ENCODE peak calls at places on chromosomes 16 and 17, in ten cellular contexts. B, P, H, X, I, A, S, O, D and F are unnamed samples.

GRCh38 chr16:3149630-3150345 is 15.0 kb downstream of the ZNF213 start:
- DNase-seq in B (peak; percentile 77), P (no peak), H (peak; percentile 88), X (peak; percentile 42), I (peak; percentile 82), A (peak; percentile 31), S (peak; percentile 83), O (peak; percentile 89), D (peak; percentile 56), F (no peak)

GRCh38 chr17:50258647-50259483 is 15.4 kb upstream of the TMEM92 start:
- DNase-seq in B (no peak), P (no peak), H (no peak), X (peak; percentile 48), I (peak; percentile 68), A (no peak), S (peak; percentile 7), O (no peak), D (no peak), F (no peak)

GRCh38 chr17:80379348-80379747 is 35.6 kb upstream of the ENDOV start:
- DNase-seq in B (no peak), P (no peak), H (no peak), X (no peak), I (no peak), A (no peak), S (no peak), O (no peak), D (no peak), F (no peak)

GRCh38 chr17:62307196-62307595 is 73.2 kb upstream of the EFCAB3 start:
- DNase-seq in B (no peak), P (no peak), H (no peak), X (no peak), I (no peak), A (no peak), S (no peak), O (no peak), D (no peak), F (no peak)

GRCh38 chr16:1932050-1933028 is 10.7 kb downstream of the MSRB1 start:
- DNase-seq in B (no peak), P (no peak), H (peak; percentile 58), X (no peak), I (no peak), A (no peak), S (no peak), O (peak; percentile 72), D (no peak), F (no peak)

GRCh38 chr17:10266477-10266876 is 68.1 kb upstream of the GAS7 start:
- DNase-seq in B (no peak), P (no peak), H (no peak), X (no peak), I (no peak), A (no peak), S (no peak), O (no peak), D (no peak), F (no peak)

GRCh38 chr17:73340093-73340596 is 28.3 kb upstream of the CDC42EP4 start:
- DNase-seq in B (no peak), P (peak; percentile 75), H (no peak), X (peak; percentile 95), I (peak; percentile 81), A (no peak), S (no peak), O (no peak), D (peak; percentile 90), F (peak; percentile 79)

GRCh38 chr17:5619088-5619740 is 34.9 kb upstream of the NLRP1 start:
- DNase-seq in B (no peak), P (no peak), H (no peak), X (no peak), I (no peak), A (no peak), S (peak; percentile 68), O (no peak), D (no peak), F (no peak)

GRCh38 chr16:28276301-28276700 is 16.0 kb upstream of the SBK1 start:
- DNase-seq in B (no peak), P (no peak), H (no peak), X (no peak), I (no peak), A (no peak), S (no peak), O (no peak), D (no peak), F (no peak)

GRCh38 chr17:8798176-8799000 is 777 bp downstream of the MFSD6L start:
- DNase-seq in B (no peak), P (no peak), H (no peak), X (no peak), I (no peak), A (no peak), S (no peak), O (peak; percentile 42), D (no peak), F (no peak)
- H3K4me3 ChIP-seq in B (peak overlapping the region; percentile 8), P (no peak overlapping the region), H (peak overlapping the region; percentile 52), X (no peak overlapping the region), I (no peak overlapping the region), A (no peak overlapping the region), S (no peak overlapping the region), O (peak overlapping the region; percentile 77), D (no peak overlapping the region), F (no peak overlapping the region)

GRCh38 chr17:48929812-48930165 is 14.9 kb downstream of the SNF8 start:
- DNase-seq in B (no peak), P (no peak), H (no peak), X (no peak), I (no peak), A (no peak), S (no peak), O (no peak), D (no peak), F (no peak)
- H3K36me3 ChIP-seq in B (peaks cover 79% of the 10 kb centered on the region), P (peaks cover 6% of the 10 kb centered on the region), H (peaks cover 5% of the 10 kb centered on the region), X (peaks cover 73% of the 10 kb centered on the region), I (peaks cover 97% of the 10 kb centered on the region), A (peaks cover 70% of the 10 kb centered on the region), S (peaks cover 98% of the 10 kb centered on the region), O (peaks cover 49% of the 10 kb centered on the region), D (peaks cover 94% of the 10 kb centered on the region), F (peaks cover 38% of the 10 kb centered on the region)

GRCh38 chr16:47142469-47143328 is 1.0 kb downstream of the NETO2 start:
- DNase-seq in B (peak; percentile 63), P (no peak), H (peak; percentile 68), X (peak; percentile 44), I (no peak), A (no peak), S (peak; percentile 57), O (peak; percentile 28), D (peak; percentile 14), F (no peak)
- TF ChIP-seq CTCF in B (no peak), P (no peak), H (no peak), X (peak; percentile 6), I (no peak), A (no peak), S (no peak), O (no peak), D (no peak), F (no peak)

DNA sequence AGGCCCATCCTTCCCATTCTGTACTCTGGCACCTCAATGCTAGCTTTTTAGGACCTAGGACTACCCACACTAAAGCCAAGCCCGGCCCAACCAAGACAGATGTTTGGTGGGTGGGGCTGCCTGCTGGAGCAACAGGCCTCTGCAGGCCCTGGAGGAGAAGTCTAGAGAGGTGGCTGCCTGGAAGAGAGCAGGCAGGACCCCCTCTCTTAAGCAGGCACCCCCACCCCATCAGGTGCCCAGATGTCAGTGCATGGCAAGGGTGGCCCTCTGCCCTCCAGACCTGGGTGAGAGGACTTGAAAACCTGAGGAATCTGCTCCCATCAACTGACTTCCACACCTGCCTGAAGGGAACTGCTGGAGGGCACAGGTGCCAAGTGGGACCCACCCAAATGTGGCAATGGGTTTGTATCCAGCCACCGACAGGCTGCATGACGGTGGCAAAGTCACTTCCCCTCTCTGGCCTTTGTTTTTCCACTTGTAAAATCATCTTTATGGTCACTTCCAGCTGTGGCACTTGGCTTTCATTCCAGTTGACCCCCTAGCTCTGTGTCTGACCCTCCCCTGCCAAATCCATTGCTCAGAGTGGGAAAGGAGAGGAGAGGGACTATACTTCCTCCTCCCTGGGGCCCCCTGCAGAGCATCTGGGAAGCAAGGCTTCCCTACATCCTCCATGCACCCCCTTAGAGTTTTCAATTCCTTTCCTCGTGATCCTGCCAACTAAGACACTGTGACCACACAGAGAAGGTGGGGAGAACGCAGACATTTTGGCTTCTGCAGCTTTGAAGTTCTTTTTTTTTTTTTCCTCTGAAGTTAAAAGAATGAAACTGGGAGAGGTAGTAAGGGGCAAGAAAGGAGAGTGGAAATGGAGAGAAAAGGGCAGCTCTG is 1.6 kb upstream of the STAT5A start:
- DNase-seq in B (no peak), P (no peak), H (no peak), X (no peak), I (peak; percentile 64), A (no peak), S (peak; percentile 32), O (no peak), D (no peak), F (no peak)
- H3K4me3 ChIP-seq in B (no peak overlapping the region), P (no peak overlapping the region), H (no peak overlapping the region), X (no peak overlapping the region), I (peak overlapping the region; percentile 93), A (peak overlapping the region; percentile 74), S (peak overlapping the region; percentile 88), O (no peak overlapping the region), D (no peak overlapping the region), F (no peak overlapping the region)

DNA sequence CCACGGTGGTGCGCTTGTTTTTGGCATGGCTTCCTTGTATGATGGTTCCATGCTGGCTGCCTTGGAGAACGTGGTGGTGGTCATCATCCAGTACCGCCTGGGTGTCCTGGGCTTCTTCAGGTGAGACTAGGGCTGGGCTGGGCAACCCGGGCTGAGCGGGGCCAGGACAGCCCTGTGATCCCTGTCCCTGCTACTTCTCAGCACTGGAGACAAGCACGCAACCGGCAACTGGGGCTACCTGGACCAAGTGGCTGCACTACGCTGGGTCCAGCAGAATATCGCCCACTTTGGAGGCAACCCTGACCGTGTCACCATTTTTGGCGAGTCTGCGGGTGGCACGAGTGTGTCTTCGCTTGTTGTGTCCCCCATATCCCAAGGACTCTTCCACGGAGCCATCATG is 4.9 kb downstream of the CES2 start:
- DNase-seq in B (no peak), P (no peak), H (no peak), X (no peak), I (no peak), A (no peak), S (no peak), O (no peak), D (no peak), F (no peak)
- H3K36me3 ChIP-seq in B (peaks cover 28% of the 10 kb centered on the region), P (peaks cover 1% of the 10 kb centered on the region), H (no peaks in the 10 kb centered on the region), X (peaks cover 64% of the 10 kb centered on the region), I (peaks cover 61% of the 10 kb centered on the region), A (peaks cover 16% of the 10 kb centered on the region), S (peaks cover 79% of the 10 kb centered on the region), O (no peaks in the 10 kb centered on the region), D (peaks cover 25% of the 10 kb centered on the region), F (peaks cover 37% of the 10 kb centered on the region)